ENCODE peak calls at places on chromosomes 2 and 18, in eight cellular contexts. N, S, Z, F, J, R, M and Q are unnamed samples.
A peak's percentile ranks its signal among the peaks of the same experiment; 100 is the strongest.

GRCh38 chr2:127324635-127325034 is 30.7 kb upstream of the ERCC3 start:
- DNase-seq in N (no peak), S (peak; percentile 20), Z (peak; percentile 27), F (no peak), J (no peak), R (peak; percentile 44), M (peak; percentile 22), Q (no peak)

GRCh38 chr18:41992066-41992465 is 37.0 kb downstream of the PIK3C3 start:
- DNase-seq in N (no peak), S (no peak), Z (no peak), F (no peak), J (peak; percentile 7), R (no peak), M (no peak), Q (no peak)

GRCh38 chr2:166519391-166519962 is 25.4 kb upstream of the SCN7A start:
- DNase-seq in N (no peak), S (no peak), Z (no peak), F (no peak), J (no peak), R (no peak), M (no peak), Q (no peak)

GRCh38 chr2:229235136-229235914 is 35.8 kb downstream of the PID1 start:
- DNase-seq in N (peak; percentile 48), S (no peak), Z (no peak), F (no peak), J (no peak), R (no peak), M (peak; percentile 24), Q (no peak)

GRCh38 chr2:199303814-199304213 is 153.9 kb downstream of the SATB2 start:
- DNase-seq in N (no peak), S (peak; percentile 94), Z (peak; percentile 98), F (no peak), J (no peak), R (peak; percentile 91), M (peak; percentile 92), Q (peak; percentile 74)

GRCh38 chr2:3429068-3429610 is 49.6 kb downstream of the TRAPPC12 start:
- DNase-seq in N (no peak), S (no peak), Z (no peak), F (no peak), J (no peak), R (no peak), M (no peak), Q (no peak)

GRCh38 chr2:3222636-3223035 is 155.0 kb downstream of the EIPR1 start:
- DNase-seq in N (no peak), S (no peak), Z (no peak), F (peak; percentile 34), J (peak; percentile 46), R (peak; percentile 17), M (no peak), Q (no peak)

GRCh38 chr18:39596216-39596615 is 2030.6 kb upstream of the CELF4 start:
- DNase-seq in N (no peak), S (no peak), Z (no peak), F (no peak), J (no peak), R (no peak), M (no peak), Q (no peak)

GRCh38 chr18:55876254-55876653 is 288.3 kb upstream of the TCF4 start:
- DNase-seq in N (no peak), S (no peak), Z (no peak), F (no peak), J (no peak), R (no peak), M (no peak), Q (no peak)

GRCh38 chr2:108194409-108195132 is 45.2 kb upstream of the SULT1C3 start:
- DNase-seq in N (no peak), S (no peak), Z (no peak), F (no peak), J (peak; percentile 12), R (no peak), M (no peak), Q (no peak)